ENCODE peak calls at places on chromosomes 1 and 21, in six cellular contexts. One of them, this sample, is unnamed.

GRCh38 chr1:188022661-188023060 is 1193.9 kb downstream of the PLA2G4A start:
- DNase-seq in H9: no peak
- DNase-seq in neuronal stem cell: no peak
- DNase-seq in IMR-90: peak; percentile 52
- DNase-seq in mesenchymal stem cell: no peak
- DNase-seq in H1: no peak
- DNase-seq in this sample: no peak

GRCh38 chr1:111754964-111755320 is 759 bp upstream of the DDX20 start:
- DNase-seq in neuronal stem cell: no peak
- DNase-seq in mesenchymal stem cell: peak; percentile 77
- DNase-seq in H9: no peak
- DNase-seq in H1: no peak
- DNase-seq in IMR-90: peak; percentile 39
- DNase-seq in this sample: peak; percentile 39

GRCh38 chr21:19692231-19692630 is 1288.6 kb upstream of the TMPRSS15 start:
- DNase-seq in mesenchymal stem cell: no peak
- DNase-seq in H9: no peak
- DNase-seq in H1: no peak
- DNase-seq in neuronal stem cell: peak; percentile 9
- DNase-seq in IMR-90: no peak
- DNase-seq in this sample: no peak

GRCh38 chr1:205144046-205144720 is 22.4 kb upstream of the RBBP5 start:
- DNase-seq in neuronal stem cell: no peak
- DNase-seq in IMR-90: no peak
- DNase-seq in mesenchymal stem cell: no peak
- DNase-seq in H1: no peak
- DNase-seq in H9: no peak
- DNase-seq in this sample: no peak

GRCh38 chr1:199859525-199859924 is 168.0 kb upstream of the NR5A2 start:
- DNase-seq in H1: no peak
- DNase-seq in neuronal stem cell: no peak
- DNase-seq in mesenchymal stem cell: peak; percentile 86
- DNase-seq in H9: no peak
- DNase-seq in IMR-90: peak; percentile 80
- DNase-seq in this sample: peak; percentile 64

GRCh38 chr1:24022611-24023359 is 42.7 kb upstream of the SRSF10 start:
- DNase-seq in H1: no peak
- DNase-seq in IMR-90: peak; percentile 89
- DNase-seq in H9: no peak
- DNase-seq in mesenchymal stem cell: peak; percentile 82
- DNase-seq in neuronal stem cell: no peak
- DNase-seq in this sample: peak; percentile 79

GRCh38 chr1:33430751-33431593 is at the start of gene PHC2:
- DNase-seq in neuronal stem cell: peak; percentile 91
- DNase-seq in mesenchymal stem cell: peak; percentile 97
- DNase-seq in IMR-90: peak; percentile 94
- DNase-seq in H9: peak; percentile 99
- DNase-seq in H1: peak; percentile 97
- DNase-seq in this sample: peak; percentile 99

GRCh38 chr1:220741349-220741748 is 6.8 kb upstream of the MTARC2 start:
- DNase-seq in neuronal stem cell: no peak
- DNase-seq in IMR-90: no peak
- DNase-seq in mesenchymal stem cell: no peak
- DNase-seq in H1: no peak
- DNase-seq in H9: no peak
- DNase-seq in this sample: no peak

GRCh38 chr1:114201486-114201885 is 47.8 kb upstream of the SYT6 start:
- DNase-seq in H9: no peak
- DNase-seq in IMR-90: no peak
- DNase-seq in mesenchymal stem cell: no peak
- DNase-seq in neuronal stem cell: no peak
- DNase-seq in H1: no peak
- DNase-seq in this sample: no peak

GRCh38 chr1:186183219-186183618 is 191.8 kb downstream of the TPR start:
- DNase-seq in mesenchymal stem cell: peak; percentile 24
- DNase-seq in IMR-90: peak; percentile 58
- DNase-seq in H9: no peak
- DNase-seq in H1: no peak
- DNase-seq in neuronal stem cell: no peak
- DNase-seq in this sample: peak; percentile 73

GRCh38 chr1:40423951-40424618 is 26.2 kb upstream of the ZFP69B start:
- DNase-seq in H1: no peak
- DNase-seq in neuronal stem cell: no peak
- DNase-seq in IMR-90: no peak
- DNase-seq in mesenchymal stem cell: no peak
- DNase-seq in H9: no peak
- DNase-seq in this sample: no peak

GRCh38 chr1:74436078-74436477 is 76.3 kb downstream of the LRRC53 start:
- DNase-seq in H1: no peak
- DNase-seq in IMR-90: no peak
- DNase-seq in H9: no peak
- DNase-seq in neuronal stem cell: no peak
- DNase-seq in mesenchymal stem cell: no peak
- DNase-seq in this sample: no peak

GRCh38 chr1:64471218-64471719 is 1.3 kb downstream of the CACHD1 start:
- DNase-seq in H9: peak; percentile 55
- DNase-seq in neuronal stem cell: peak; percentile 48
- DNase-seq in IMR-90: no peak
- DNase-seq in H1: peak; percentile 67
- DNase-seq in mesenchymal stem cell: peak; percentile 40
- DNase-seq in this sample: no peak

GRCh38 chr1:169003864-169004516 is 102.5 kb upstream of the ATP1B1 start:
- DNase-seq in H9: no peak
- DNase-seq in mesenchymal stem cell: peak; percentile 71
- DNase-seq in H1: no peak
- DNase-seq in neuronal stem cell: no peak
- DNase-seq in IMR-90: no peak
- DNase-seq in this sample: no peak

GRCh38 chr1:54052470-54052933 is 502 bp downstream of the TMEM59 start:
- DNase-seq in H9: peak; percentile 47
- DNase-seq in neuronal stem cell: peak; percentile 27
- DNase-seq in H1: no peak
- DNase-seq in IMR-90: peak; percentile 62
- DNase-seq in mesenchymal stem cell: peak; percentile 85
- DNase-seq in this sample: no peak
- H2AFZ ChIP-seq in H9: no peak overlapping the region
- H2AFZ ChIP-seq in neuronal stem cell: peak overlapping the region; percentile 76
- H2AFZ ChIP-seq in H1: peak overlapping the region; percentile 13
- H2AFZ ChIP-seq in IMR-90: peak overlapping the region; percentile 94
- H2AFZ ChIP-seq in mesenchymal stem cell: peak overlapping the region; percentile 62
- H2AFZ ChIP-seq in this sample: peak overlapping the region; percentile 80

GRCh38 chr1:2274968-2275475 is 46.9 kb downstream of the SKI start:
- DNase-seq in H1: no peak
- DNase-seq in IMR-90: no peak
- DNase-seq in H9: no peak
- DNase-seq in neuronal stem cell: no peak
- DNase-seq in mesenchymal stem cell: peak; percentile 19
- DNase-seq in this sample: no peak

GRCh38 chr1:2278591-2279209 is 50.6 kb downstream of the SKI start:
- DNase-seq in neuronal stem cell: no peak
- DNase-seq in mesenchymal stem cell: no peak
- DNase-seq in H1: no peak
- DNase-seq in H9: peak; percentile 60
- DNase-seq in IMR-90: no peak
- DNase-seq in this sample: no peak

GRCh38 chr1:2277741-2278488 is 49.8 kb downstream of the SKI start:
- DNase-seq in mesenchymal stem cell: peak; percentile 15
- DNase-seq in H9: peak; percentile 38
- DNase-seq in H1: no peak
- DNase-seq in IMR-90: no peak
- DNase-seq in neuronal stem cell: no peak
- DNase-seq in this sample: no peak

GRCh38 chr1:2275796-2276536 is 47.8 kb downstream of the SKI start:
- DNase-seq in H1: no peak
- DNase-seq in IMR-90: peak; percentile 49
- DNase-seq in H9: peak; percentile 37
- DNase-seq in mesenchymal stem cell: peak; percentile 79
- DNase-seq in neuronal stem cell: no peak
- DNase-seq in this sample: no peak

GRCh38 chr1:2276803-2277580 is 48.9 kb downstream of the SKI start:
- DNase-seq in H1: no peak
- DNase-seq in H9: no peak
- DNase-seq in IMR-90: peak; percentile 62
- DNase-seq in mesenchymal stem cell: peak; percentile 34
- DNase-seq in neuronal stem cell: no peak
- DNase-seq in this sample: no peak
- H3K4me1 ChIP-seq in H1: peaks cover 5% of the 10 kb centered on the region
- H3K4me1 ChIP-seq in H9: peaks cover 2% of the 10 kb centered on the region
- H3K4me1 ChIP-seq in IMR-90: peaks cover 62% of the 10 kb centered on the region
- H3K4me1 ChIP-seq in mesenchymal stem cell: peaks cover 72% of the 10 kb centered on the region
- H3K4me1 ChIP-seq in neuronal stem cell: peaks cover 63% of the 10 kb centered on the region
- H3K4me1 ChIP-seq in this sample: peaks cover 36% of the 10 kb centered on the region

GRCh38 chr1:160606611-160607010 is 27.3 kb upstream of the CD84 start:
- DNase-seq in IMR-90: no peak
- DNase-seq in H1: no peak
- DNase-seq in neuronal stem cell: no peak
- DNase-seq in mesenchymal stem cell: no peak
- DNase-seq in H9: no peak
- DNase-seq in this sample: peak; percentile 80

GRCh38 chr1:160607051-160608032 is 28.0 kb upstream of the CD84 start:
- DNase-seq in H9: peak; percentile 53
- DNase-seq in neuronal stem cell: peak; percentile 54
- DNase-seq in H1: no peak
- DNase-seq in mesenchymal stem cell: peak; percentile 84
- DNase-seq in IMR-90: peak; percentile 77
- DNase-seq in this sample: peak; percentile 91

GRCh38 chr1:160608514-160608913 is 29.2 kb upstream of the CD84 start:
- DNase-seq in IMR-90: no peak
- DNase-seq in mesenchymal stem cell: no peak
- DNase-seq in H9: no peak
- DNase-seq in H1: no peak
- DNase-seq in neuronal stem cell: no peak
- DNase-seq in this sample: no peak

GRCh38 chr1:160608941-160609340 is 29.6 kb upstream of the CD84 start:
- DNase-seq in H9: no peak
- DNase-seq in neuronal stem cell: no peak
- DNase-seq in mesenchymal stem cell: no peak
- DNase-seq in H1: no peak
- DNase-seq in IMR-90: no peak
- DNase-seq in this sample: no peak

DNA sequence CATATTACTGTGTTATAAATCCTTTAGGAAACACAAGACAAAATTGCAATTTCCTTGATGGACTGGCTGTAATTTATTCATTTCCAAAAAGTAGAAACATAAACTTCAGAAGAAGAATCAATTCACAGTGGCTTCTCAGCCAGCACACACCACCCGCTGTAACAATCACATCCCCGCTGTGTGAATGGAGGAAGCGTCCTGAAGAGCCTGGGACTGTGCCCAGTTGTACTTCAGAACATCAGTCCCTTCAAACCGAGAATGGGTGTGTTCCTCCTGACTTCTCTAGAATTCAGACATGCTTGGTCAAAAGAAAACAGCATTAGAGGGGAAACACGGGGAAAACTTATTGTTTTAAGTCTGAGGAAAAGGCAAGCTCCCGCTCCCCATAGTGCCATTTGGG is 28.8 kb upstream of the CD84 start:
- DNase-seq in neuronal stem cell: no peak
- DNase-seq in H1: no peak
- DNase-seq in mesenchymal stem cell: no peak
- DNase-seq in H9: no peak
- DNase-seq in IMR-90: no peak
- DNase-seq in this sample: no peak
- H3K23ac ChIP-seq in neuronal stem cell: no peak overlapping the region
- H3K23ac ChIP-seq in H1: no peak overlapping the region
- H3K23ac ChIP-seq in mesenchymal stem cell: no peak overlapping the region
- H3K23ac ChIP-seq in H9: no peak overlapping the region
- H3K23ac ChIP-seq in IMR-90: no peak overlapping the region
- H3K23ac ChIP-seq in this sample: no peak overlapping the region

DNA sequence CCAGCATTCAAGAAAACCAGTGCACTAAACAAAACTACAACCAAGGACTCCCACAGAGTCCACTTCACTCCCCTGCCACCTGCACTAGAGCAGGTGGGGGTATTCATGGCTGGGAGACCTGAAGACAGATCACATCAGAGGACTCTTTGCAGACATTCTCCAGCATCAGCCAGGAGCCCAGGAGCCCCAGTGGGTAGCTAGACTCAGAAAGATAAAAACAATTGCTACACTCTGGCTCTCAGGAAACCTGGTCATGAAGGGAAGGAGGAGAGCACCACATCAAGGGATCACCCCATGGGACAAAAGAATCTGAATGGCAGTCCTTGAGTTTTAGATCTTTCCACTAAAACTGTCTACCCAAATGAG is 472.1 kb downstream of the PLPP3 start:
- DNase-seq in neuronal stem cell: no peak
- DNase-seq in H1: no peak
- DNase-seq in mesenchymal stem cell: no peak
- DNase-seq in H9: no peak
- DNase-seq in IMR-90: no peak
- DNase-seq in this sample: no peak
- H2AFZ ChIP-seq in neuronal stem cell: no peak overlapping the region
- H2AFZ ChIP-seq in H1: no peak overlapping the region
- H2AFZ ChIP-seq in mesenchymal stem cell: no peak overlapping the region
- H2AFZ ChIP-seq in H9: no peak overlapping the region
- H2AFZ ChIP-seq in IMR-90: no peak overlapping the region
- H2AFZ ChIP-seq in this sample: no peak overlapping the region

GRCh38 chr1:86062458-86062857 is 94.1 kb downstream of the COL24A1 start:
- DNase-seq in H1: no peak
- DNase-seq in mesenchymal stem cell: no peak
- DNase-seq in H9: no peak
- DNase-seq in neuronal stem cell: no peak
- DNase-seq in IMR-90: peak; percentile 22
- DNase-seq in this sample: no peak

GRCh38 chr1:86064899-86065298 is 91.7 kb downstream of the COL24A1 start:
- DNase-seq in H9: no peak
- DNase-seq in H1: no peak
- DNase-seq in IMR-90: no peak
- DNase-seq in neuronal stem cell: no peak
- DNase-seq in mesenchymal stem cell: no peak
- DNase-seq in this sample: no peak

GRCh38 chr1:86067626-86068025 is 88.9 kb downstream of the COL24A1 start:
- DNase-seq in H9: no peak
- DNase-seq in H1: no peak
- DNase-seq in neuronal stem cell: no peak
- DNase-seq in IMR-90: peak; percentile 59
- DNase-seq in mesenchymal stem cell: no peak
- DNase-seq in this sample: no peak

GRCh38 chr1:86063721-86064120 is 92.9 kb downstream of the COL24A1 start:
- DNase-seq in mesenchymal stem cell: no peak
- DNase-seq in neuronal stem cell: no peak
- DNase-seq in IMR-90: no peak
- DNase-seq in H9: no peak
- DNase-seq in H1: no peak
- DNase-seq in this sample: no peak

GRCh38 chr1:86061660-86062059 is 94.9 kb downstream of the COL24A1 start:
- DNase-seq in IMR-90: peak; percentile 50
- DNase-seq in neuronal stem cell: no peak
- DNase-seq in mesenchymal stem cell: no peak
- DNase-seq in H9: no peak
- DNase-seq in H1: no peak
- DNase-seq in this sample: no peak
- H3K4me1 ChIP-seq in IMR-90: peaks cover 6% of the 10 kb centered on the region
- H3K4me1 ChIP-seq in neuronal stem cell: no peaks in the 10 kb centered on the region
- H3K4me1 ChIP-seq in mesenchymal stem cell: no peaks in the 10 kb centered on the region
- H3K4me1 ChIP-seq in H9: no peaks in the 10 kb centered on the region
- H3K4me1 ChIP-seq in H1: no peaks in the 10 kb centered on the region
- H3K4me1 ChIP-seq in this sample: no peaks in the 10 kb centered on the region